ENCODE peak calls at places on chromosome 17, in nine cellular contexts. Q, Y, R, O, P, A, D, X and H are unnamed samples.

GRCh38 chr17:45692661-45693060 is 91.5 kb upstream of the CRHR1 start:
- DNase-seq in P (no peak), R (no peak), D (no peak), Y (no peak), Q (no peak), O (no peak), X (no peak), A (no peak), H (no peak)

GRCh38 chr17:62692721-62693431 is 65.4 kb downstream of the MRC2 start:
- DNase-seq in X (no peak), O (no peak), Q (peak; percentile 37), P (peak; percentile 63), A (no peak), D (no peak), Y (peak; percentile 63), R (no peak), H (no peak)

GRCh38 chr17:39755550-39756375 is 18.0 kb downstream of the GRB7 start:
- DNase-seq in R (peak; percentile 69), A (no peak), Y (no peak), P (no peak), X (no peak), Q (no peak), O (no peak), D (no peak), H (no peak)

GRCh38 chr17:1789936-1790335 is 28.1 kb downstream of the SERPINF1 start:
- DNase-seq in P (no peak), R (no peak), A (no peak), X (no peak), Y (no peak), Q (no peak), D (no peak), O (no peak), H (no peak)

GRCh38 chr17:56912105-56912999 is 1.5 kb downstream of the TRIM25 start:
- DNase-seq in R (peak; percentile 33), Y (peak; percentile 47), Q (peak; percentile 42), A (no peak), O (peak; percentile 33), X (no peak), D (no peak), P (no peak), H (no peak)

GRCh38 chr17:18314731-18315497 is at the start of the genes SMCR8 and TOP3A:
- DNase-seq in Y (peak; percentile 99), R (peak; percentile 98), P (peak; percentile 97), A (peak; percentile 97), O (peak; percentile 96), X (peak; percentile 96), D (peak; percentile 94), Q (peak; percentile 98), H (peak; percentile 100)

GRCh38 chr17:82097187-82097918 is 683 bp downstream of the FASN start:
- DNase-seq in A (no peak), Y (peak; percentile 80), R (peak; percentile 48), Q (peak; percentile 47), D (no peak), P (peak; percentile 74), X (no peak), O (peak; percentile 59), H (peak; percentile 92)

GRCh38 chr17:80688994-80689635 is 144.5 kb downstream of the RPTOR start:
- DNase-seq in X (no peak), R (no peak), A (no peak), D (no peak), P (no peak), Y (no peak), O (no peak), Q (no peak), H (no peak)

GRCh38 chr17:78434455-78435329 is 56.2 kb downstream of the PGS1 start:
- DNase-seq in P (no peak), R (no peak), A (no peak), Y (no peak), D (no peak), Q (no peak), X (no peak), O (no peak), H (no peak)

GRCh38 chr17:73594025-73594424 is 50.2 kb downstream of the SDK2 start:
- DNase-seq in D (no peak), O (no peak), R (no peak), P (peak; percentile 58), X (no peak), Y (no peak), A (no peak), Q (no peak), H (no peak)

GRCh38 chr17:73595931-73596330 is 48.3 kb downstream of the SDK2 start:
- DNase-seq in A (no peak), P (no peak), R (no peak), X (no peak), D (no peak), Y (no peak), O (no peak), Q (no peak), H (no peak)

GRCh38 chr17:73594598-73594997 is 49.6 kb downstream of the SDK2 start:
- DNase-seq in Y (no peak), P (no peak), Q (no peak), R (no peak), O (no peak), X (no peak), D (no peak), A (no peak), H (no peak)

GRCh38 chr17:73593249-73593965 is 50.8 kb downstream of the SDK2 start:
- DNase-seq in D (no peak), Q (no peak), A (no peak), X (no peak), O (no peak), R (no peak), Y (no peak), P (no peak), H (no peak)

GRCh38 chr17:73595068-73595865 is 49.0 kb downstream of the SDK2 start:
- DNase-seq in D (no peak), O (no peak), P (peak; percentile 64), R (peak; percentile 45), Y (no peak), X (peak; percentile 32), A (no peak), Q (peak; percentile 40), H (no peak)
- TF ChIP-seq CTCF in D (peak; percentile 75), O (no peak), P (peak; percentile 68), R (peak; percentile 38), Y (no peak), X (peak; percentile 90), A (peak; percentile 79), Q (no peak), H (peak; percentile 78)

GRCh38 chr17:47945080-47945479 is 3.7 kb downstream of the PNPO start:
- DNase-seq in O (no peak), D (no peak), A (no peak), P (no peak), R (no peak), X (no peak), Y (no peak), Q (no peak), H (no peak)

GRCh38 chr17:47942568-47942967 is 1.2 kb downstream of the PNPO start:
- DNase-seq in D (no peak), A (no peak), P (no peak), Q (no peak), Y (no peak), R (no peak), O (no peak), X (no peak), H (no peak)

GRCh38 chr17:47937915-47938314 is 3.5 kb upstream of the PNPO start:
- DNase-seq in P (no peak), R (no peak), Y (no peak), Q (no peak), X (no peak), A (no peak), D (no peak), O (no peak), H (no peak)

GRCh38 chr17:47941998-47942490 is 673 bp downstream of the PNPO start:
- DNase-seq in O (no peak), R (no peak), P (no peak), A (no peak), D (no peak), Q (no peak), Y (no peak), X (no peak), H (no peak)

GRCh38 chr17:47941246-47941997 is at the start of gene PNPO:
- DNase-seq in P (peak; percentile 80), Y (peak; percentile 99), O (peak; percentile 94), D (peak; percentile 98), A (peak; percentile 80), Q (peak; percentile 97), X (peak; percentile 98), R (peak; percentile 96), H (no peak)
- TF ChIP-seq CTCF in P (no peak), Y (no peak), O (peak; percentile 31), D (peak; percentile 27), A (no peak), Q (no peak), X (peak; percentile 16), R (no peak), H (no peak)

DNA sequence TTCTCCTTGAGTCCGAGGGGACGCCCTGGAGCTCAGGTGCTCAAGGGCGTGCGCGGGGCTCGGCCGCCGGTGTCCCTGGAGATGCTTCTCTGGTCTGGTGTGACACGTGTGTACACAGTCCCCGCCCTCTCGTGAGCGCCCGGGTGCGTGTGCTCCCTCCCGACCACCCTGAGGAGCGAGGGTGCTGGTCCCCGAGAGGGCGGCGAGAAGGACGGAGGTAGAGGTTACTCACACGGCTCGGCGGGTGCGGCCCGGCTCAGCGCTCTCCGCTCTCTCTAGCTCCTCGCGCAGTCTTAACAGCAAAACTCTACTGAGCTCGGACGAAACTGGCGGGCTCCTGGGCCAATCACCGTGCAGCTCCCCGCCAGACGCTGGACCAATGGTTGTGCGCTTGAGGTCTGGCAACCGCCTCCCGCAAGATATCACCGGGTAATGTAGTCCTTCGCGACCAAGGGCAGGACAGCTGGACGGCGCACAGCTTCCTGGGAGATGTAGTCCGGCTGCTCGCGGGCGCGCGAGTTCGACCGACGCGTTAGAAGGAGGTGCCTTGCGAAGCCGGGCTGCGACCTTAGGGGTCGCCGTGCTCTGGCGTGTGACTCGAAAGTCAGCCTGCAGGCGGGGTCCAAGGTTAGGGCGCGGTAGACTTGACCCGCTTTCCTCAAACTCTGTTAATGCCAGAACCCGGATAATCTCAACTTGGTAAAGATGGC is at the start of gene SLC25A19:
- DNase-seq in P (peak; percentile 99), O (peak; percentile 98), Y (peak; percentile 100), Q (peak; percentile 98), R (peak; percentile 98), D (peak; percentile 94), A (peak; percentile 96), X (peak; percentile 98), H (peak; percentile 99)
- TF ChIP-seq CTCF in P (peak; percentile 58), O (no peak), Y (no peak), Q (peak; percentile 3), R (no peak), D (peak; percentile 3), A (peak; percentile 48), X (peak; percentile 12), H (peak; percentile 15)

DNA sequence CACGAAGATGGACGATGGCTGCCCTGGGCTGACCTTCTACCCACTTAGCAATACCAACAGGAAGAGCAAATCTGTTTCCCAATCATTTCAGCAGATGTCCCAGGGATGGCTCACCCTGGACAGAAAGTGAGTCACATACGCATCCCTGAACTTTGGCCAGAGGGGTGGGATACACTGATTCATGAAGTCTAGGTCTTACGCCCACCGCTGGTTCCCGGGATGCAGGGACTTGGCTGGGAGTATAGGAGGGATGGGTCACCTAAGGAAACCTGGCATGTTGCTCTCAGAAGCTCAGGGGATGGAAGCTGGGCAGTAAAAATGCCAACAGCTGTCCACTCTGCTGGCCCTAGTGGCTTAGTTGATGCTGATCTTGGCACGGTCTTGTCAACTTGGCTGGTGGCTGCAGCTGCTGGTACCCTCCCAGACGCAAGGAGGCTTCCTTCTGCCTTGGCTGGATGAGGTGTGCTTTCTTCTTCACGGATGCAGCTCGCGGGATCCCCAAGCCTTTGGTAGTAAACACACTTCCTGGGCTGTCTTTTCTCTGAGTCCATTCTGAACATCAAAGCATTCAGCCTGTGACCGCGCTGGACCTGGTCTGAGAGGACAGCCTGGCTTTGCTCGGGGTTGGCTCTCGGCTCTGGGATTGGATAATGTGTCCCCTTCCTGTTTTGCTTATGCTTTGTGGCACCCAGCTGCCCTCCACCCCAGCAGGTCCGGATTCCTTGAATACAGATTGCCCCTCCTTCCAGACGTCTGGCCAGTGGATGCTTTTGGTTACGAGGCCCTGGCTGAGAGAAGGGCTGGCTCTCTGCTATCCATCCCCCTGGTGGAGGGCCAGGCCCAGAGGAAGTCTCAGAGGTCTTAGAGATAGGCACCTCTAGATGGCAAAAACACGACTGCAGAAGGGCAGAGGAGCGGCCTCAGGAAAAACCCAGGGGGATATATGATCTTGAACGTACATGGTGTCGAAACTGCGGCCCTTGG is 71.5 kb downstream of the RAP1GAP2 start:
- DNase-seq in Y (peak; percentile 92), Q (peak; percentile 77), A (no peak), R (no peak), O (peak; percentile 77), D (no peak), X (peak; percentile 49), P (peak; percentile 72), H (no peak)
- TF ChIP-seq CTCF in Y (no peak), Q (no peak), A (peak; percentile 32), R (no peak), O (peak; percentile 28), D (no peak), X (no peak), P (peak; percentile 48), H (no peak)